ENCODE peak calls at places on chromosomes 16 and 17, in six cellular contexts. One of them, this sample, is unnamed.

GRCh38 chr17:39591958-39592954 is 15.5 kb downstream of the NEUROD2 start:
- DNase-seq in naive B cell: no peak
- DNase-seq in prostate gland: no peak
- DNase-seq in left ventricle myocardium inferior: no peak
- DNase-seq in germinal center: no peak
- DNase-seq in DMS 273 treated with DMSO at 0.1 percent for 48 hours: no peak
- DNase-seq in this sample: peak

GRCh38 chr17:48578616-48579560 is 738 bp upstream of the HOXB4 start:
- DNase-seq in naive B cell: no peak
- DNase-seq in prostate gland: no peak
- DNase-seq in left ventricle myocardium inferior: no peak
- DNase-seq in germinal center: peak
- DNase-seq in DMS 273 treated with DMSO at 0.1 percent for 48 hours: no peak
- DNase-seq in this sample: no peak

GRCh38 chr16:59148312-59148711 is 414.2 kb upstream of the GOT2 start:
- DNase-seq in naive B cell: no peak
- DNase-seq in prostate gland: no peak
- DNase-seq in left ventricle myocardium inferior: no peak
- DNase-seq in germinal center: no peak
- DNase-seq in DMS 273 treated with DMSO at 0.1 percent for 48 hours: no peak
- DNase-seq in this sample: no peak

GRCh38 chr17:66369830-66370229 is 67.4 kb downstream of the PRKCA start:
- DNase-seq in naive B cell: no peak
- DNase-seq in prostate gland: no peak
- DNase-seq in left ventricle myocardium inferior: no peak
- DNase-seq in germinal center: no peak
- DNase-seq in DMS 273 treated with DMSO at 0.1 percent for 48 hours: no peak
- DNase-seq in this sample: no peak

GRCh38 chr17:49582789-49583188 is 7.1 kb downstream of the NXPH3 start:
- DNase-seq in naive B cell: no peak
- DNase-seq in prostate gland: no peak
- DNase-seq in left ventricle myocardium inferior: no peak
- DNase-seq in germinal center: no peak
- DNase-seq in DMS 273 treated with DMSO at 0.1 percent for 48 hours: no peak
- DNase-seq in this sample: no peak

GRCh38 chr17:81518113-81518784 is 5.7 kb upstream of the ACTG1 start:
- DNase-seq in naive B cell: no peak
- DNase-seq in prostate gland: no peak
- DNase-seq in left ventricle myocardium inferior: no peak
- DNase-seq in germinal center: no peak
- DNase-seq in DMS 273 treated with DMSO at 0.1 percent for 48 hours: no peak
- DNase-seq in this sample: no peak

GRCh38 chr17:33676444-33676843 is 383.3 kb upstream of the ASIC2 start:
- DNase-seq in naive B cell: no peak
- DNase-seq in prostate gland: no peak
- DNase-seq in left ventricle myocardium inferior: no peak
- DNase-seq in germinal center: no peak
- DNase-seq in DMS 273 treated with DMSO at 0.1 percent for 48 hours: no peak
- DNase-seq in this sample: no peak

GRCh38 chr16:89712476-89712805 is 8.3 kb downstream of the VPS9D1 start:
- DNase-seq in naive B cell: no peak
- DNase-seq in prostate gland: no peak
- DNase-seq in left ventricle myocardium inferior: no peak
- DNase-seq in germinal center: no peak
- DNase-seq in DMS 273 treated with DMSO at 0.1 percent for 48 hours: no peak
- DNase-seq in this sample: peak

GRCh38 chr17:27627514-27627913 is 3.5 kb upstream of the LGALS9 start:
- DNase-seq in naive B cell: no peak
- DNase-seq in prostate gland: no peak
- DNase-seq in left ventricle myocardium inferior: no peak
- DNase-seq in germinal center: no peak
- DNase-seq in DMS 273 treated with DMSO at 0.1 percent for 48 hours: no peak
- DNase-seq in this sample: no peak

GRCh38 chr17:7465481-7466275 is 13.8 kb downstream of the ZBTB4 start:
- DNase-seq in naive B cell: no peak
- DNase-seq in prostate gland: no peak
- DNase-seq in left ventricle myocardium inferior: no peak
- DNase-seq in germinal center: no peak
- DNase-seq in DMS 273 treated with DMSO at 0.1 percent for 48 hours: no peak
- DNase-seq in this sample: no peak

GRCh38 chr16:86362155-86362849 is 148.0 kb upstream of the FOXF1 start:
- DNase-seq in naive B cell: no peak
- DNase-seq in prostate gland: no peak
- DNase-seq in left ventricle myocardium inferior: no peak
- DNase-seq in germinal center: no peak
- DNase-seq in DMS 273 treated with DMSO at 0.1 percent for 48 hours: no peak
- DNase-seq in this sample: no peak

GRCh38 chr16:7116734-7117133 is 215.9 kb upstream of the RBFOX1 start:
- DNase-seq in naive B cell: no peak
- DNase-seq in prostate gland: no peak
- DNase-seq in left ventricle myocardium inferior: no peak
- DNase-seq in germinal center: no peak
- DNase-seq in DMS 273 treated with DMSO at 0.1 percent for 48 hours: no peak
- DNase-seq in this sample: no peak

GRCh38 chr17:1762233-1762905 is 509 bp downstream of the SERPINF1 start:
- DNase-seq in naive B cell: no peak
- DNase-seq in prostate gland: no peak
- DNase-seq in left ventricle myocardium inferior: peak
- DNase-seq in germinal center: no peak
- DNase-seq in DMS 273 treated with DMSO at 0.1 percent for 48 hours: no peak
- DNase-seq in this sample: no peak

GRCh38 chr17:48738424-48738802 is 9.9 kb upstream of the HOXB13 start:
- DNase-seq in naive B cell: no peak
- DNase-seq in prostate gland: no peak
- DNase-seq in left ventricle myocardium inferior: no peak
- DNase-seq in germinal center: no peak
- DNase-seq in DMS 273 treated with DMSO at 0.1 percent for 48 hours: no peak
- DNase-seq in this sample: no peak

GRCh38 chr17:979539-980405 is at the start of gene NXN:
- DNase-seq in naive B cell: peak
- DNase-seq in prostate gland: peak
- DNase-seq in left ventricle myocardium inferior: peak
- DNase-seq in germinal center: peak
- DNase-seq in DMS 273 treated with DMSO at 0.1 percent for 48 hours: no peak
- DNase-seq in this sample: peak

This sample was measured in Karpas-422.